ENCODE peak calls at places on chromosomes 12 and 14, in five cellular contexts. N, X, C, A and B are unnamed samples.

GRCh38 chr14:90677484-90678045 is 138.7 kb downstream of the TTC7B start:
- DNase-seq in N (no peak), X (peak; percentile 79), C (peak; percentile 30), A (peak; percentile 72), B (no peak)

GRCh38 chr14:31216359-31216758 is 8.8 kb upstream of the HECTD1 start:
- DNase-seq in C (no peak), X (no peak), A (no peak), N (no peak), B (no peak)

GRCh38 chr12:131916306-131917138 is 12.6 kb upstream of the PUS1 start:
- DNase-seq in X (no peak), C (no peak), N (no peak), A (no peak), B (no peak)

GRCh38 chr12:59596232-59597143 is 659 bp downstream of the SLC16A7 start:
- DNase-seq in A (peak; percentile 22), N (peak; percentile 85), C (peak; percentile 88), X (peak; percentile 68), B (peak; percentile 89)

GRCh38 chr12:79534029-79534867 is 156.5 kb downstream of the PAWR start:
- DNase-seq in C (no peak), X (peak; percentile 77), N (no peak), A (no peak), B (no peak)

GRCh38 chr12:1907652-1908611 is 10.5 kb downstream of the CACNA2D4 start:
- DNase-seq in C (peak; percentile 3), N (peak; percentile 13), A (no peak), X (no peak), B (no peak)

GRCh38 chr12:54840293-54840692 is 14.0 kb upstream of the MUCL1 start:
- DNase-seq in A (no peak), X (no peak), N (no peak), C (no peak), B (no peak)

GRCh38 chr12:79547044-79547734 is 143.6 kb downstream of the PAWR start:
- DNase-seq in C (peak; percentile 80), N (no peak), A (peak; percentile 98), X (peak; percentile 94), B (peak; percentile 84)

GRCh38 chr12:34598851-34599529 is 576.7 kb downstream of the ALG10 start:
- DNase-seq in C (no peak), A (no peak), X (no peak), N (no peak), B (no peak)

GRCh38 chr14:36495666-36496065 is 24.4 kb downstream of the NKX2-1 start:
- DNase-seq in X (no peak), N (no peak), A (no peak), C (no peak), B (no peak)

GRCh38 chr14:100290607-100291304 is 15.5 kb downstream of the SLC25A29 start:
- DNase-seq in C (no peak), N (peak; percentile 20), X (no peak), A (no peak), B (no peak)

GRCh38 chr14:100291305-100292075 is 14.8 kb downstream of the SLC25A29 start:
- DNase-seq in A (no peak), X (no peak), C (no peak), N (peak; percentile 14), B (no peak)

GRCh38 chr14:100288382-100289185 is 17.7 kb downstream of the SLC25A29 start:
- DNase-seq in A (no peak), X (no peak), C (no peak), N (no peak), B (no peak)

GRCh38 chr14:100292301-100292775 is 13.9 kb downstream of the SLC25A29 start:
- DNase-seq in N (peak; percentile 13), C (no peak), X (no peak), A (no peak), B (no peak)

DNA sequence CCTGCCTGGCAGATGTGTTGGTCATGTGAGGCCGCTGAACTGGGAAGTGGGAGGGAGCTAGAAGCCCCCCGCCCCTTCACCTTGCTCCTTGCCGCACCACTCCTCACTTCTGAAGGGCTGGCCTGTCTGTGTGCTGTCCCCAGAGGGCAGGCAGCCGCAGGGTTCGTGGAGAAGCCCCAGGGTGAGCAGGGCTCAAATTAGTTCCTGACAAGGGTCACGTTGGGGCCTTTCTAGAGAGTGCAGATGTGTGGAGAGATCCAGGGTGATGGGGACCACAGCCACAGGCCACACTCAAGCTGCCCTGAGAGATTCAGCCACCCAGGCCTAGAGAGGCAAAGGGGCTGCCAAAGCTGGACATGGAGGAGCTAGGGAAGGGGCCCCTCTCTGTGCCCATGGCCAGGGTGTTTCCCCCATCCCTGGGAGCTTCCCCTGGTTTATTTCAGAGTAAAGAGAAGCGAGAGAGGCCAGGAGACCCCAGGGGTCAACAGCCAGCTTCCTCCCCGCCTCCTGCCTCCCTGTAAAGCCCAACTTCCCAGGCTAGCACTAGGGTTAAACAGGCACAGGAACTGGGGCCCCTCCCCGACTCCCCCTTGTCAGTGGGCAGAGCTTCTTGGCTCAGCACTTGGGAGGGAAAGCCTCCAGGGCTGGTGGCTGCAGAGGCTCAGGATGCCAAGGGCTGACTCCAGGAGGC is 16.2 kb downstream of the SLC25A29 start:
- DNase-seq in X (no peak), N (no peak), A (no peak), C (no peak), B (no peak)
- H3K36me3 ChIP-seq in X (peaks cover 9% of the 10 kb centered on the region), N (no peaks in the 10 kb centered on the region), A (peaks cover 4% of the 10 kb centered on the region), C (no peaks in the 10 kb centered on the region), B (no peaks in the 10 kb centered on the region)

DNA sequence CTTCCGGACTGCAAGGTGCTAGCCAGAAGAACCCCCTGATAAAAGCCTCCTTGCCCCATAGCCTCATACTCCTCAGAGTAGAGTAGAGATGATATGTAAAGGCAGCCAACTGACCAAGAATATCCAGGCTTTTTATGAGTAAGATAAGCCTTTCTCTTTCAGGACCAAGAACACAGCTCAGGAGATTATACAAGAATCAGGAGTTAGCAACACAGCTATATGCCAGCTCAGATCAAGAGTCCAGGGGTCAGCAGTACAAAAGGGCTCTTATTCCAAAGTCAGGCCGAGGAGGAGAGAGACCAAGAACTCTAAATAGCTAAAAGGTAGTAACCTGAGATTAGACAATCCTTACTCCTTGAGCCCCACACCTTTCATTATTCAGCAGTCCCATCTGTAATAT is 135.3 kb downstream of the BTG1 start:
- DNase-seq in X (no peak), A (no peak), C (peak; percentile 23), N (no peak), B (no peak)
- H3K4me3 ChIP-seq in X (no peak overlapping the region), A (no peak overlapping the region), C (no peak overlapping the region), N (no peak overlapping the region), B (no peak overlapping the region)

GRCh38 chr14:50757702-50758101 is 73.3 kb downstream of the NIN start:
- DNase-seq in C (no peak), N (no peak), X (no peak), A (no peak), B (no peak)
- H3K36me3 ChIP-seq in C (no peaks in the 10 kb centered on the region), N (no peaks in the 10 kb centered on the region), X (peaks cover 14% of the 10 kb centered on the region), A (peaks cover 9% of the 10 kb centered on the region), B (peaks cover 5% of the 10 kb centered on the region)

GRCh38 chr14:37595809-37596595 is 573 bp downstream of the TTC6 start:
- DNase-seq in A (peak; percentile 94), N (no peak), C (peak; percentile 93), X (peak; percentile 22), B (no peak)
- H3K4me3 ChIP-seq in A (peak overlapping the region; percentile 49), N (peak overlapping the region; percentile 30), C (peak overlapping the region; percentile 15), X (peak overlapping the region; percentile 24), B (peak overlapping the region; percentile 53)

GRCh38 chr12:101763246-101763931 is 24.1 kb upstream of the SYCP3 start:
- DNase-seq in C (no peak), N (no peak), X (no peak), A (no peak), B (no peak)
- H3K36me3 ChIP-seq in C (peaks cover 3% of the 10 kb centered on the region), N (no peaks in the 10 kb centered on the region), X (peaks cover 2% of the 10 kb centered on the region), A (peaks cover 1% of the 10 kb centered on the region), B (no peaks in the 10 kb centered on the region)

DNA sequence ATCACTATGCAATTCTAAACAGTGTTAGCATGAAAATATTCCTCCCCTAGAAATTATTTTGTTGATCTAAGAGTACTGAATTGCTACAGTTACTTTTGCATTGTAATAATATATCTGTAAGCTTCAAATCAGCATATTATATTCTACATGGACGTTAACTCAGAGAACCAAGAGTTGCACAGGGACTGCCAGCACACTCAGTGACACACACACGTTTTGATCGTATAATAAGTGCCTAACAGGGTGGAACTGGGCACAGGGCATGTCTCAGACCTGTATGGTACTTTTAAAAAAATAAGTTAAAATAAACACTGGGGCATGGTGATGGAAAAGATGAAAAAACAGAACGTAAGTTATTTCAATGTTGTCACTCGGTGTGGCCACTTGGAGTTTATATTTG is 451.6 kb downstream of the RGS6 start:
- DNase-seq in X (no peak), A (no peak), C (no peak), N (no peak), B (no peak)
- H3K4me3 ChIP-seq in X (peak overlapping the region; percentile 49), A (no peak overlapping the region), C (no peak overlapping the region), N (no peak overlapping the region), B (peak overlapping the region; percentile 9)